ENCODE peak calls at places on chromosomes 2 and 18, in four cellular contexts. One of them, this sample, is unnamed. For H3K9me3 and H3K4me1, the result is how much of the 10 kb centered on the place peaks cover.

GRCh38 chr2:20030224-20030623 is 17.8 kb upstream of the MATN3 start:
- DNase-seq in GM23248: no peak
- DNase-seq in H9: no peak
- DNase-seq in colonic mucosa: no peak
- DNase-seq in this sample: no peak

GRCh38 chr2:117980783-117981676 is 32.8 kb downstream of the CCDC93 start:
- DNase-seq in GM23248: peak
- DNase-seq in H9: no peak
- DNase-seq in colonic mucosa: no peak
- DNase-seq in this sample: peak

GRCh38 chr18:36492604-36493329 is 195.3 kb downstream of the FHOD3 start:
- DNase-seq in GM23248: peak
- DNase-seq in H9: no peak
- DNase-seq in colonic mucosa: no peak
- DNase-seq in this sample: no peak

GRCh38 chr2:10033251-10034006 is 9.9 kb upstream of the KLF11 start:
- DNase-seq in GM23248: no peak
- DNase-seq in H9: no peak
- DNase-seq in colonic mucosa: no peak
- DNase-seq in this sample: no peak

GRCh38 chr2:86413296-86414085 is 27.7 kb upstream of the KDM3A start:
- DNase-seq in GM23248: no peak
- DNase-seq in H9: no peak
- DNase-seq in colonic mucosa: no peak
- DNase-seq in this sample: no peak

GRCh38 chr2:106193977-106194778 is at the start of gene UXS1:
- DNase-seq in GM23248: peak
- DNase-seq in H9: peak
- DNase-seq in colonic mucosa: peak
- DNase-seq in this sample: peak

GRCh38 chr2:163621445-163622004 is 114.3 kb downstream of the FIGN start:
- DNase-seq in GM23248: no peak
- DNase-seq in H9: no peak
- DNase-seq in colonic mucosa: no peak
- DNase-seq in this sample: no peak

GRCh38 chr2:168773719-168774521 is 28.5 kb upstream of the NOSTRIN start:
- DNase-seq in GM23248: peak
- DNase-seq in H9: peak
- DNase-seq in colonic mucosa: peak
- DNase-seq in this sample: peak

GRCh38 chr2:204282525-204282924 is 262.8 kb upstream of the PARD3B start:
- DNase-seq in GM23248: no peak
- DNase-seq in H9: peak
- DNase-seq in colonic mucosa: no peak
- DNase-seq in this sample: peak

GRCh38 chr18:36501100-36501499 is 203.6 kb downstream of the FHOD3 start:
- DNase-seq in GM23248: no peak
- DNase-seq in H9: no peak
- DNase-seq in colonic mucosa: no peak
- DNase-seq in this sample: no peak

GRCh38 chr2:197573608-197574007 is 57.7 kb downstream of the MOB4 start:
- DNase-seq in GM23248: no peak
- DNase-seq in H9: no peak
- DNase-seq in colonic mucosa: no peak
- DNase-seq in this sample: no peak

GRCh38 chr2:166700079-166700478 is 188.2 kb upstream of the XIRP2 start:
- DNase-seq in GM23248: peak
- DNase-seq in H9: no peak
- DNase-seq in colonic mucosa: no peak
- DNase-seq in this sample: peak

GRCh38 chr2:239535413-239535790 is 134.6 kb upstream of the HDAC4 start:
- DNase-seq in GM23248: no peak
- DNase-seq in H9: no peak
- DNase-seq in colonic mucosa: no peak
- DNase-seq in this sample: no peak

GRCh38 chr2:1731963-1732768 is 12.1 kb downstream of the PXDN start:
- DNase-seq in GM23248: peak
- DNase-seq in H9: peak
- DNase-seq in colonic mucosa: peak
- DNase-seq in this sample: peak

GRCh38 chr2:30741576-30741975 is 65.7 kb downstream of the CAPN13 start:
- DNase-seq in GM23248: no peak
- DNase-seq in H9: no peak
- DNase-seq in colonic mucosa: no peak
- DNase-seq in this sample: no peak
- H3K9me3 ChIP-seq in GM23248: under half
- H3K9me3 ChIP-seq in H9: under half
- H3K9me3 ChIP-seq in colonic mucosa: under half
- H3K9me3 ChIP-seq in this sample: under half

GRCh38 chr2:46273225-46273863 is 23.9 kb upstream of the EPAS1 start:
- DNase-seq in GM23248: no peak
- DNase-seq in H9: no peak
- DNase-seq in colonic mucosa: no peak
- DNase-seq in this sample: no peak
- H3K4me1 ChIP-seq in GM23248: under half
- H3K4me1 ChIP-seq in H9: under half
- H3K4me1 ChIP-seq in colonic mucosa: under half
- H3K4me1 ChIP-seq in this sample: under half

GRCh38 chr2:96529376-96530143 is 7.0 kb upstream of the ARID5A start:
- DNase-seq in GM23248: no peak
- DNase-seq in H9: no peak
- DNase-seq in colonic mucosa: no peak
- DNase-seq in this sample: no peak
- H3K9ac ChIP-seq in GM23248: no peak
- H3K9ac ChIP-seq in H9: no peak
- H3K9ac ChIP-seq in colonic mucosa: no peak
- H3K9ac ChIP-seq in this sample: no peak

GRCh38 chr2:55073278-55073677 is 23.0 kb upstream of the RTN4 start:
- DNase-seq in GM23248: no peak
- DNase-seq in H9: no peak
- DNase-seq in colonic mucosa: no peak
- DNase-seq in this sample: no peak
- H3K9me3 ChIP-seq in GM23248: under half
- H3K9me3 ChIP-seq in H9: under half
- H3K9me3 ChIP-seq in colonic mucosa: under half
- H3K9me3 ChIP-seq in this sample: under half

DNA sequence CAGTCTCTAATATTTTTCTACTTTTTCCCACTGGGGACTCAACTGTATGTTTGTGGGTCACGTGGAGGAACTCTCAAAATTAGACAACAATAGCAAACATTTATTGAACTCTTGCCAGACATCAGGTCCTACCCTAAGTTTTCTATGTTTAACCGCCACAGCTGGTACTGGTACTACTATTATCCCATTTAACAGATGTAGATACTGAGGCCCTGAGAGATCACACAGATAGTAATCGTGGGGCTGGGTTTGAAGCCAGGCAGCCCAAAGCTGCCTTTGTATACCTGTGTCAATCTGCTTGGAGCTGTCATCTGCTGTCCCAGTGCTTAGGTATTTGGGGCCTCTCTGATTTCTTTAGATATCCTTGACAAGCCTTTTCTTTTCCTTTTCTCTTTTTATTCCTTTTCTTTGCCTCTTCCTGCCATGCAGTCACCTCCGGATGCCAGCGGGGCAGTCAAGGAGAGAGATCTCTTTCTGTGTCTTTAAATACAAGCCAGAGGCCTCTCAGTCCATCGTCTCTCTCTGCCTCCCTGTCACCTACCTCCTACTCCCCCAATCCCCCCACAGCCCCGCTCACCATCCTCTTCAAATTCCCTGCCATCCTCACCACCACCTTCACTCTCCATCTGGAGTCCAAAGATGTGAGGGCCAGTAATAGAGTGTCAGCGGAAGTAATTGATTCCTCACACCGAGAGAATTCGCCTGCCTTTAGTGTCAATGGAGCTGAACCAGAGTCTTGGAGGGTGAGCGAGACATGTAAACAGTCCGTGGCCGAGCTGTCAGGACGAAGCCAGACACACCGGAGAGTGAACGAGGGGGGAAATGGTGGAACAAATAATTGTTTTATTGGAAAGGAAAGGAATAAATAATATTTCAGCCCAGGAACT is 23.5 kb downstream of the NRP2 start:
- DNase-seq in GM23248: no peak
- DNase-seq in H9: no peak
- DNase-seq in colonic mucosa: no peak
- DNase-seq in this sample: no peak
- H3K4me1 ChIP-seq in GM23248: under half
- H3K4me1 ChIP-seq in H9: under half
- H3K4me1 ChIP-seq in colonic mucosa: under half
- H3K4me1 ChIP-seq in this sample: half or more

DNA sequence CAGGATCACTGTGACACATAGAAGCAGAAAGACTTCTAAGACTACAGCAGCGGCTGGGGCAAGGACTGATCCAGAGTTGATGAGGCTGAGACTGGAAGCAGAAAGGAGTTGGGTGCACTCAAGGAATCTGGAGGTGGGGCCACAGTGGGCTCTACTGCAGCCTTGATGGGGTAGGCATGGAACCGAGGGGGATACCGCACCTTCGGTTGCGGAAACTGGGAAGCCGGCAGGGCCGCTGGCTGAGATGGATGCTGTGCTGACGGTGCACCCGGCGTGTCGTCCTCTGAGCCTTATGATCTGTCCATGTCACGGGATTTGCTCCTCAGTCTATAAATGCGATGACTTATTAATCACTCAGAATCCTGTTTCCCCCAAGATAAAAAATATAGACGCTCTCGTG is 473.5 kb upstream of the MYT1L start:
- DNase-seq in GM23248: no peak
- DNase-seq in H9: no peak
- DNase-seq in colonic mucosa: no peak
- DNase-seq in this sample: no peak
- H3K9ac ChIP-seq in GM23248: no peak
- H3K9ac ChIP-seq in H9: no peak
- H3K9ac ChIP-seq in colonic mucosa: no peak
- H3K9ac ChIP-seq in this sample: no peak

GRCh38 chr18:71485578-71485977 is 1058.6 kb downstream of the CBLN2 start:
- DNase-seq in GM23248: no peak
- DNase-seq in H9: no peak
- DNase-seq in colonic mucosa: no peak
- DNase-seq in this sample: no peak
- H3K9me3 ChIP-seq in GM23248: under half
- H3K9me3 ChIP-seq in H9: under half
- H3K9me3 ChIP-seq in colonic mucosa: under half
- H3K9me3 ChIP-seq in this sample: under half

DNA sequence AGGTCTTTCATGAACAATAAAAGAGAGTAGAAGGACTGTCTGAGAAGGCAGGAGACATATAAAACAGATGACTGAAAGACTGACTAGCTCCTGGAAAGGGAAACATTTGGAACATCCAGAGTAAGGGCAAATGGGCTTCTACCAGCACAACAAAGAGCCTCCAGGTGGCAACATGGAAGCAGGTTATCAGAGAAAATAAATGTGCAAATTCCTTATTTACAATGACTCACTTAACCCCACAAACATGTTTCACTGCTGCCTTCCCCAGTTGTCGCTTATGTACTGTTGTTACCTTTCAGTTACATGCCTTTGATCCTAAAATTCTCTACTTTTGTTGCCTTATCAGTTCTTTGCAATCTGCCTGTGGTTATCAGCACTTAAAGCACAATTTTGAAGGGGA is 117.0 kb downstream of the HIBCH start:
- DNase-seq in GM23248: no peak
- DNase-seq in H9: no peak
- DNase-seq in colonic mucosa: no peak
- DNase-seq in this sample: no peak
- H3K4me1 ChIP-seq in GM23248: under half
- H3K4me1 ChIP-seq in H9: under half
- H3K4me1 ChIP-seq in colonic mucosa: under half
- H3K4me1 ChIP-seq in this sample: under half

GRCh38 chr2:54712516-54712915 is 10.9 kb upstream of the EML6 start:
- DNase-seq in GM23248: no peak
- DNase-seq in H9: no peak
- DNase-seq in colonic mucosa: no peak
- DNase-seq in this sample: no peak

GRCh38 chr2:54710216-54710615 is 13.2 kb upstream of the EML6 start:
- DNase-seq in GM23248: no peak
- DNase-seq in H9: no peak
- DNase-seq in colonic mucosa: no peak
- DNase-seq in this sample: no peak

GRCh38 chr2:54706622-54707021 is 16.8 kb upstream of the EML6 start:
- DNase-seq in GM23248: no peak
- DNase-seq in H9: no peak
- DNase-seq in colonic mucosa: no peak
- DNase-seq in this sample: no peak

GRCh38 chr2:54709341-54709809 is 14.1 kb upstream of the EML6 start:
- DNase-seq in GM23248: no peak
- DNase-seq in H9: peak
- DNase-seq in colonic mucosa: peak
- DNase-seq in this sample: no peak

DNA sequence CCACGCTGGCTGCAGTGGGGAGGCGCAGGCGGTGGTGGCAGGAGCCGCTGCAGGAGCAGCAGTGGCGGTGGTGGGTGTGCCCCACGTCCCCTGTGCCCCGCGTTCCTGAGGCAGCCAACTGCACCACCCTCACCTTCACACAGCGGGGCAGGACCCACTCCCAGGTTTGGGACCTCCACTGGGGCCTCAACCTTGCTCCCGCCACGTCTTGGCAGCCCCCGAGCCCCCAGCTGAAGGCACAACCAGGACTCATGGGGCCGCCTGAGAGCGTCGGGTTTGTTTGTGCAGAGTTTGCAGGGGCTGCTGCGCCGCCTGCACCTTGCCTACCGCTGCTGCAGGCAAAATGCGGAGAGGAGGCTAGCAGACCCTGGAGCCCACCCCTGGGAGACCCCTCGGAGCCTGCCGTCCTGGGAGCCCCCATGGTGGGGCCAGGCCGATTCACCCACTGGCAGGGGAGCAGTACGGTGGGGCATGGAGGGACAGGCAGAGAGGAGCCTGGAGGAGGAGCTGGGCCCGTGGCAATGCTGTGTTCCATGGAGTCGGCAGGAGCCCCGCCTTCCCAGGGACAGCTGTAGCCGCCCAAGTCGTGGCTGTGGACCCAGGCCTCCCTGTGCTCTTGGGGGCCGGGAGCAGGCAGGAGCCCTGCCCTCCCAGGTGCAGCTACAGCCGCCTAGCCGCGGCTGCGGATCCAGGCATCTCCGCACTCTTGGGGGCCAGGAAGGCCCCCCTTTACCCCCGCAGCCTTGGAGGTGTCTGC is 14.7 kb upstream of the EML6 start:
- DNase-seq in GM23248: peak
- DNase-seq in H9: peak
- DNase-seq in colonic mucosa: peak
- DNase-seq in this sample: peak
- H3K9ac ChIP-seq in GM23248: no peak
- H3K9ac ChIP-seq in H9: no peak
- H3K9ac ChIP-seq in colonic mucosa: peak
- H3K9ac ChIP-seq in this sample: peak

DNA sequence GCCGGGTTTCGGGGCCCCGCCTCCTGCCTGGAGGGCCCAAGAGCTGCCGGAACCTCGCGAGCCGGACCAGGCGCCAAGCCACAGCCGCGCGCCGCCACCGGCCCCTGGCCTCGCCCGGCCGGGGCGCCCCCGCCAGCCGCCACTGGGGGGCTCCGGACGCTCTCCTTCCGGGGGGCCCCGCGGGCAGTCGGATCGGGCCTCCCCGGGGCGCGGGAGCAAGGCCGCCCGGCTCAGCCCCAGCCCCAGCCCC is 17.4 kb upstream of the HAAO start:
- DNase-seq in GM23248: peak
- DNase-seq in H9: peak
- DNase-seq in colonic mucosa: peak
- DNase-seq in this sample: peak
- H3K9me3 ChIP-seq in GM23248: under half
- H3K9me3 ChIP-seq in H9: under half
- H3K9me3 ChIP-seq in colonic mucosa: under half
- H3K9me3 ChIP-seq in this sample: under half